ENCODE peak calls at places on chromosome 3, in five cellular contexts. P is IMR-90; T is CD8-positive, alpha-beta T cell; F is PC-3; Y is fibroblast of pulmonary artery. O is an unnamed sample.

GRCh38 chr3:99901200-99901926 is 83.7 kb downstream of the CMSS1 start:
- DNase-seq in P (peak), Y (peak), F (peak), T (no peak), O (peak)

GRCh38 chr3:116614795-116615362 is 94.7 kb upstream of the TUSC7 start:
- DNase-seq in T (no peak), P (peak), F (peak), Y (peak), O (peak)

GRCh38 chr3:149969945-149970715 is 565 bp downstream of the PFN2 start:
- DNase-seq in T (peak), P (peak), F (peak), Y (peak), O (peak)

GRCh38 chr3:80367149-80367548 is 599.4 kb upstream of the ROBO1 start:
- DNase-seq in F (no peak), T (no peak), Y (no peak), P (no peak), O (peak)

GRCh38 chr3:128470134-128470915 is 3.6 kb upstream of the DNAJB8 start:
- DNase-seq in T (no peak), Y (no peak), P (no peak), F (no peak), O (no peak)

GRCh38 chr3:46934508-46935167 is 41.9 kb downstream of the CCDC12 start:
- DNase-seq in Y (peak), F (peak), T (no peak), P (no peak), O (peak)

GRCh38 chr3:107198522-107199271 is 178.5 kb upstream of the CCDC54 start:
- DNase-seq in Y (peak), T (no peak), F (no peak), P (peak), O (no peak)

GRCh38 chr3:88123526-88123925 is 26.2 kb upstream of the C3orf38 start:
- DNase-seq in P (no peak), F (no peak), Y (no peak), T (no peak), O (no peak)

GRCh38 chr3:113018461-113019181 is 27.8 kb downstream of the GTPBP8 start:
- DNase-seq in Y (peak), F (no peak), P (peak), T (no peak), O (peak)

GRCh38 chr3:58202917-58203360 is 7.8 kb downstream of the DNASE1L3 start:
- DNase-seq in Y (no peak), F (no peak), P (no peak), T (no peak), O (no peak)

GRCh38 chr3:16303037-16303436 is 38.0 kb downstream of the OXNAD1 start:
- DNase-seq in Y (no peak), F (no peak), P (no peak), T (no peak), O (no peak)

GRCh38 chr3:30357897-30358296 is 248.5 kb upstream of the TGFBR2 start:
- DNase-seq in P (no peak), F (peak), Y (no peak), T (no peak), O (peak)

GRCh38 chr3:51982838-51983577 is at the start of gene ACY1:
- DNase-seq in P (peak), Y (peak), F (peak), T (peak), O (peak)

GRCh38 chr3:73024836-73025235 is 28.2 kb downstream of the PPP4R2 start:
- DNase-seq in P (peak), Y (no peak), F (peak), T (no peak), O (peak)

GRCh38 chr3:159911011-159911663 is 77.5 kb upstream of the IL12A start:
- DNase-seq in F (no peak), P (no peak), T (no peak), Y (no peak), O (no peak)

GRCh38 chr3:32200490-32200889 is 38.0 kb upstream of the CMTM8 start:
- DNase-seq in Y (peak), F (no peak), P (no peak), T (no peak), O (no peak)

GRCh38 chr3:51706788-51707731 is at the start of gene GRM2:
- DNase-seq in T (no peak), Y (peak), F (peak), P (peak), O (peak)

GRCh38 chr3:40308725-40309438 is 625 bp upstream of the EIF1B start:
- DNase-seq in T (no peak), F (no peak), P (no peak), Y (no peak), O (no peak)

GRCh38 chr3:167091186-167091585 is 288.9 kb downstream of the ZBBX start:
- DNase-seq in Y (no peak), T (no peak), F (peak), P (no peak), O (no peak)

GRCh38 chr3:111715911-111716523 is 120.9 kb upstream of the ZBED2 start:
- DNase-seq in T (no peak), F (peak), Y (peak), P (peak), O (peak)

GRCh38 chr3:119529883-119530282 is 29.5 kb downstream of the CD80 start:
- DNase-seq in Y (peak), T (no peak), F (no peak), P (peak), O (peak)

GRCh38 chr3:119527731-119528130 is 29.4 kb downstream of the TIMMDC1 start:
- DNase-seq in F (no peak), P (no peak), Y (no peak), T (no peak), O (no peak)

GRCh38 chr3:119530418-119530817 is 29.0 kb downstream of the CD80 start:
- DNase-seq in P (no peak), F (no peak), T (no peak), Y (no peak), O (no peak)

GRCh38 chr3:119524931-119525662 is 26.8 kb downstream of the TIMMDC1 start:
- DNase-seq in F (peak), Y (peak), T (no peak), P (no peak), O (peak)
- TF ChIP-seq CTCF in F (peak), Y (peak), T (no peak), P (peak), O (peak)

DNA sequence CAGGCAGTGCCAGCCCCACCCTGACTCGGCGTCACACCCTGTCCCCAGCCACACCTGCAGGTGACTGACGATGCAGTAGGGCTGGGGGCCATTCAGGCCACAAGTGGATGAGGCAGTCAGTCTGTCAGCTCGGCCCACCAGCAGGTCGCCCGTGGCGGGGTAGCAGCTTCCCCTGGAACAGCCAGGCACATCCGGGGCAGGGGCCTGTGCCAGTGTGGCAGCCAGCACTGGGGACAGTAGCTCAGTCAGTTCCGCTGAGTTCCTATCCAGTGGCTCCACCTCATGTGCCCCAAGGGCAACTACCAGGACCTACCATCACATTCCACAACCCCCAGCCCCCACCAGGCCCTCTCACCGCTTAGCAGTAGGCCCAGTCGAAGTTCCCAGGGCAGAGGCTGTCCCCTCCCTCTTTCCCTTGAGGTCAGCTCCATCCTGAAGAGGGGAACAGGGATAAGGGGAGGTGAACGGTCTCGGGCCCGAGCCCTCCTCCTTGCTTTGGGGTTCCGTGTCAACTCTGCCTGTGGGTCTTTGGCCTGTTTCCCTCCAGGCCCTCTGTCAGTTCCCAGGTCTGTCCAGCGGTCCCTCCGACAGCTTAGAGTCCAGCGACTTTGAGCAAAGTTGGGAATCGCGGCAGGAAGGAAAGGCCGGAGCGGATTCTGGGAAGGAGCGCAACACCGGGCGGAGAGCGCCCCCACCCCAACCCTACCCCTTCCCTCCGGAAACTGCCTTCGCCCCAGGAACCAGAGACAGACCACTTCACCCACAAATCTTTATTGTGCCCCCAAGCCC is at the start of gene LAMB2:
- DNase-seq in P (peak), Y (peak), T (no peak), F (peak), O (peak)
- H3K4me3 ChIP-seq in P (peak), Y (peak), T (no peak), F (peak), O (peak)

DNA sequence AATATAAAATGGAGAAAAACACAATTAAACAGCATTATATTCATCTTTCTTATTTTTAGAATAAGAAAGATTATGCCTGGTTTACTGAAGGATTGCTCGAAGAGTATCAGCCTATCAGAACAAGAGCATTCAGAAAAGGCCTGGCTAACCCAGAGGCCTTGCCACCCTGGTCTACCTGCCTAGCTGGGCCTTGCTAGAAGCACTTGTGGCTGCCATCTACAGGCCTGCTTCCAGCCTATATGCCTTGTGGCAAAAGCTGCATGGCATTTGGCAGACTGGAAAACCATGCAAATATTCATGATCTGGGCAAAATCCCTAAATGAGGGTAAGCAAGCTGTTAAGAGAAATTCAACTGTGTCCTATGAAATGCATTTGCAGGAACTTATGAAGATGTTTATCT is 9.3 kb upstream of the ATP13A4 start:
- DNase-seq in T (no peak), Y (no peak), F (peak), P (no peak), O (peak)
- TF ChIP-seq CTCF in T (no peak), Y (no peak), F (peak), P (no peak), O (peak)

GRCh38 chr3:122234117-122234516 is 50.6 kb downstream of the CASR start:
- DNase-seq in P (no peak), T (no peak), F (no peak), Y (no peak), O (no peak)

GRCh38 chr3:122235147-122235546 is 51.7 kb downstream of the CASR start:
- DNase-seq in Y (no peak), T (no peak), F (no peak), P (no peak), O (no peak)

GRCh38 chr3:122231781-122232180 is 48.3 kb downstream of the CASR start:
- DNase-seq in T (no peak), Y (no peak), F (no peak), P (no peak), O (no peak)

GRCh38 chr3:122232485-122232884 is 49.0 kb downstream of the CASR start:
- DNase-seq in F (no peak), Y (no peak), T (no peak), P (no peak), O (no peak)

GRCh38 chr3:122233109-122233952 is 49.9 kb downstream of the CASR start:
- DNase-seq in P (no peak), T (no peak), F (no peak), Y (no peak), O (no peak)
- H3K4me3 ChIP-seq in P (no peak), T (no peak), F (no peak), Y (no peak), O (no peak)

GRCh38 chr3:11126653-11127052 is 27.6 kb upstream of the HRH1 start:
- DNase-seq in T (no peak), Y (no peak), F (no peak), P (no peak), O (no peak)

GRCh38 chr3:11132861-11133260 is 21.4 kb upstream of the HRH1 start:
- DNase-seq in P (no peak), T (no peak), Y (no peak), F (no peak), O (no peak)

GRCh38 chr3:11128682-11129632 is 25.3 kb upstream of the HRH1 start:
- DNase-seq in F (no peak), P (no peak), T (no peak), Y (no peak), O (peak)

GRCh38 chr3:11134794-11135193 is 19.5 kb upstream of the HRH1 start:
- DNase-seq in T (no peak), P (peak), F (no peak), Y (peak), O (peak)

GRCh38 chr3:11131371-11131770 is 22.9 kb upstream of the HRH1 start:
- DNase-seq in F (no peak), Y (no peak), P (no peak), T (peak), O (no peak)
- TF ChIP-seq CTCF in F (no peak), Y (no peak), P (no peak), T (no peak), O (no peak)

DNA sequence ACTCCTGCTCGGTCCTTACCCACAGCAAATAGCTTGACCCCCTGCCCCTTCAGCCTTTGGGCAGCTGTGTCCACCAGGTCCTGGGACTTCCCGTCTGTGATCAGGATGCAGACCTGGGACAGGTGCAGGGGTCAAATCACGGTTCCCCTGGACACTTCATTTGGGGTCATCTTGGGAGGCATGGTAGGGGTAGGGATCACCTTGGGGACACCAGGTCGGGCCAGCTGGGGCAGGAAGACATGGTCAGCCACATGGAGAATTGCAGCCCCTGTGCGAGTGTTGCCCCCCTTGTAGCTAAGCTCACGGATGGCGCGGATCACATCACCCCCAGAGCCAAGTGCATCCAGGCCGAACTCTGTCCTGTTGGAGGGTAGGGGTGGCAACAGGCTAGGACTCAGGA is 1.8 kb downstream of the COL7A1 start:
- DNase-seq in Y (no peak), T (no peak), P (no peak), F (no peak), O (no peak)
- H3K4me3 ChIP-seq in Y (no peak), T (no peak), P (no peak), F (no peak), O (peak)

DNA sequence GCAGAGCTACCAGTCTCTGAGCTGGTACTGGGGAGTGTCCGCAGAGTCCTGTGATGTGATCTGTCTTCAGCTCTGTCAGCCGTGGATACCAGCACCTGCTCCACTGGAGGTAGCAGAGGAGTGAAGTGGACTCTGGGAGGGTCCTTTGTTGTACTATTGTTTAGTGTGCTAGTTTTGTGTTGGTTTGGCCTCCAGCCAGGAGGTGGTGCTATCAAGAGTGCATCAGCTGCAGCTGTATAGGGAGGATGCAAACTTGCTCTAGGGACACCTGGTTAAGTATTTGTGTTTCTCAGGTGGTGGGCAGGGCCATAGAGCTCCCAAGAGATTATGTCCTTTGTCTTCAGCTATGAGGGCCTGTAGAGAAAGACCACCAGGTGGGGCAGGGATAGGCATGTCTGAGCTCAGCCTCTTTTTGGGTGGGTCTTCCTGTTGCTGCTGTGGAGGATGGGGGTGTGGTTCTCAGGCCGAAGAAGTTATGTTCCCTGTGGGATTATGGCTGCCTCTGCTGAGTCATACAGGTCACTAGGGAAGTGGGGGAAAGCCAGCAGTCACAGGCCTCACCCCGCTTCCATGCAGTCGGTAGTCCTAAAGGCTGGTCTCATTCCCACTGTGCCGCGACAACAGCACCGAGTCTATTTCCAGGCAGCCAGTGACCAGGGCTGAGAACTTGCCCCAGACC is 443.2 kb upstream of the TBL1XR1 start:
- DNase-seq in F (no peak), T (no peak), Y (no peak), P (no peak), O (no peak)
- TF ChIP-seq CTCF in F (no peak), T (no peak), Y (no peak), P (no peak), O (no peak)